ENCODE peak calls at places on chromosome 14, in five cellular contexts. E, F, N, G and U are unnamed samples.

GRCh38 chr14:70173569-70173968 is 15.2 kb downstream of the SLC8A3 start:
- DNase-seq in F (no peak), G (no peak), E (no peak), N (no peak), U (no peak)

GRCh38 chr14:49820176-49820575 is 32.4 kb downstream of the NEMF start:
- DNase-seq in E (no peak), N (no peak), G (no peak), F (no peak), U (no peak)

GRCh38 chr14:20988717-20989116 is 1.1 kb upstream of the METTL17 start:
- DNase-seq in F (no peak), G (no peak), E (no peak), N (no peak), U (no peak)

GRCh38 chr14:68884031-68885030 is 91.5 kb upstream of the ZFP36L1 start:
- DNase-seq in E (peak), F (peak), N (no peak), G (no peak), U (peak)

GRCh38 chr14:104371917-104372316 is 207.6 kb upstream of the C14orf180 start:
- DNase-seq in F (no peak), G (no peak), E (no peak), N (no peak), U (no peak)

GRCh38 chr14:91215381-91215780 is 29.1 kb downstream of the GPR68 start:
- DNase-seq in E (no peak), G (no peak), F (no peak), N (no peak), U (no peak)

GRCh38 chr14:78022059-78022458 is 148.1 kb upstream of the NRXN3 start:
- DNase-seq in F (peak), N (peak), G (peak), E (peak), U (peak)

GRCh38 chr14:95302667-95303066 is 17.0 kb downstream of the CLMN start:
- DNase-seq in N (no peak), G (no peak), E (no peak), F (no peak), U (no peak)

GRCh38 chr14:77344597-77344996 is 23.8 kb downstream of the GSTZ1 start:
- DNase-seq in N (no peak), G (no peak), F (no peak), E (no peak), U (peak)

GRCh38 chr14:101101456-101102056 is 198.0 kb upstream of the RTL1 start:
- DNase-seq in N (no peak), E (peak), F (no peak), G (no peak), U (no peak)

GRCh38 chr14:24069411-24069735 is 2.0 kb upstream of the CPNE6 start:
- DNase-seq in N (no peak), E (no peak), G (no peak), F (no peak), U (no peak)

GRCh38 chr14:26841920-26842741 is 244.3 kb upstream of the NOVA1 start:
- DNase-seq in F (peak), N (no peak), G (no peak), E (peak), U (peak)

GRCh38 chr14:52835122-52835903 is 43.9 kb upstream of the GNPNAT1 start:
- DNase-seq in G (peak), N (no peak), F (no peak), E (peak), U (peak)

GRCh38 chr14:102554835-102555819 is 37.3 kb upstream of the RCOR1 start:
- DNase-seq in F (peak), N (no peak), G (no peak), E (no peak), U (no peak)

GRCh38 chr14:100532154-100532915 is 54.9 kb downstream of the BEGAIN start:
- DNase-seq in N (no peak), E (no peak), F (no peak), G (no peak), U (no peak)

GRCh38 chr14:98368214-98368613 is 903.8 kb downstream of the BCL11B start:
- DNase-seq in F (no peak), G (no peak), E (no peak), N (no peak), U (no peak)

GRCh38 chr14:60311417-60311816 is 62.4 kb downstream of the PPM1A start:
- DNase-seq in N (no peak), F (peak), E (no peak), G (no peak), U (peak)

GRCh38 chr14:91352101-91352500 is 65.5 kb downstream of the CCDC88C start:
- DNase-seq in F (no peak), E (no peak), G (no peak), N (no peak), U (peak)

GRCh38 chr14:75182820-75183219 is 6.4 kb upstream of the TMED10 start:
- DNase-seq in N (no peak), E (no peak), F (no peak), G (no peak), U (peak)

GRCh38 chr14:104086661-104087461 is 1.4 kb downstream of the ASPG start:
- DNase-seq in G (no peak), E (no peak), N (no peak), F (no peak), U (no peak)

GRCh38 chr14:100332797-100333196 is 9.7 kb downstream of the SLC25A47 start:
- DNase-seq in F (no peak), N (no peak), E (no peak), G (no peak), U (no peak)

GRCh38 chr14:104191409-104191997 is 53.1 kb downstream of the KIF26A start:
- DNase-seq in N (no peak), E (no peak), G (no peak), F (no peak), U (no peak)

GRCh38 chr14:90726656-90727055 is 89.6 kb downstream of the TTC7B start:
- DNase-seq in G (no peak), N (peak), F (peak), E (peak), U (peak)

GRCh38 chr14:23252420-23253333 is 14.9 kb downstream of the RNF212B start:
- DNase-seq in G (no peak), F (no peak), E (no peak), N (no peak), U (no peak)

GRCh38 chr14:81890020-81890419 is 356.4 kb upstream of the SEL1L start:
- DNase-seq in E (no peak), G (no peak), F (no peak), N (no peak), U (no peak)